ENCODE peak calls at places on chromosomes 5 and 9, in four cellular contexts. One of them, this sample, is unnamed.

GRCh38 chr5:28403846-28404245 is 1365.5 kb upstream of the CDH9 start:
- DNase-seq in K562: no peak
- DNase-seq in GM12878: no peak
- DNase-seq in HL-60: no peak
- DNase-seq in this sample: no peak

GRCh38 chr9:125587819-125588460 is 119.1 kb downstream of the MAPKAP1 start:
- DNase-seq in GM12878: no peak
- DNase-seq in K562: no peak
- DNase-seq in HL-60: no peak
- DNase-seq in this sample: no peak

GRCh38 chr9:137618105-137619067 is at the start of gene EHMT1:
- DNase-seq in K562: peak
- DNase-seq in HL-60: peak
- DNase-seq in GM12878: peak
- DNase-seq in this sample: peak

GRCh38 chr9:136808075-136808780 is 480 bp downstream of the RABL6 start:
- DNase-seq in GM12878: no peak
- DNase-seq in HL-60: peak
- DNase-seq in K562: peak
- DNase-seq in this sample: peak

GRCh38 chr9:110672873-110673508 is 4.4 kb downstream of the MUSK start:
- DNase-seq in HL-60: no peak
- DNase-seq in K562: no peak
- DNase-seq in GM12878: no peak
- DNase-seq in this sample: no peak

GRCh38 chr9:131755541-131756198 is 15.8 kb upstream of the RAPGEF1 start:
- DNase-seq in K562: peak
- DNase-seq in HL-60: no peak
- DNase-seq in GM12878: no peak
- DNase-seq in this sample: no peak

GRCh38 chr5:174690256-174690655 is 34.1 kb upstream of the MSX2 start:
- DNase-seq in K562: no peak
- DNase-seq in HL-60: no peak
- DNase-seq in GM12878: no peak
- DNase-seq in this sample: no peak

GRCh38 chr5:168174376-168174775 is 117.1 kb upstream of the WWC1 start:
- DNase-seq in HL-60: no peak
- DNase-seq in GM12878: peak
- DNase-seq in K562: no peak
- DNase-seq in this sample: no peak

GRCh38 chr9:136311433-136312375 is 7.8 kb upstream of the CCDC187 start:
- DNase-seq in HL-60: no peak
- DNase-seq in GM12878: no peak
- DNase-seq in K562: peak
- DNase-seq in this sample: peak

GRCh38 chr5:16596541-16596940 is 20.3 kb downstream of the RETREG1 start:
- DNase-seq in GM12878: no peak
- DNase-seq in HL-60: no peak
- DNase-seq in K562: no peak
- DNase-seq in this sample: no peak

GRCh38 chr5:150209020-150209635 is 19.3 kb downstream of the SLC6A7 start:
- DNase-seq in GM12878: no peak
- DNase-seq in HL-60: peak
- DNase-seq in K562: no peak
- DNase-seq in this sample: no peak

DNA sequence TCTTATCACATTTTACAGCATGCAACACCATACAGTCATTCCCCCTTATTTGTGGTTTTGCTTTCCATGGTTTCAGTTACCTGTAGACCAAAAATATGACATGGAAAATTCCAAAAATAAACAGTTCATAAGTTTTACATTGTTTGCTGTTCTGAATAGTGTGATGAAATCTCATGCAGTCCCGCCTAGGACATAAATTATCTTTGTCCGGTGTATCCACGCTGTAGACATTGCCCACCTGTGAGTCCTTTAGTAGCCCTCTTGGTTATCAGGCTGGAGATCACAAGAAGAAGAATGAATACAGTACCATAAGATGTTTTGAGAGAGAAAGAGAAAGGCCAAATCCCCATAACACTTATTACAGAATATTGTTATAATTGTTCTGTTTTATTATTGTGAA is 68.1 kb downstream of the SLC46A2 start:
- DNase-seq in HL-60: no peak
- DNase-seq in GM12878: no peak
- DNase-seq in K562: no peak
- DNase-seq in this sample: no peak
- TF ChIP-seq SPI1 in HL-60: no peak
- TF ChIP-seq SPI1 in GM12878: no peak
- TF ChIP-seq SPI1 in K562: no peak
- TF ChIP-seq SPI1 in this sample: no peak

DNA sequence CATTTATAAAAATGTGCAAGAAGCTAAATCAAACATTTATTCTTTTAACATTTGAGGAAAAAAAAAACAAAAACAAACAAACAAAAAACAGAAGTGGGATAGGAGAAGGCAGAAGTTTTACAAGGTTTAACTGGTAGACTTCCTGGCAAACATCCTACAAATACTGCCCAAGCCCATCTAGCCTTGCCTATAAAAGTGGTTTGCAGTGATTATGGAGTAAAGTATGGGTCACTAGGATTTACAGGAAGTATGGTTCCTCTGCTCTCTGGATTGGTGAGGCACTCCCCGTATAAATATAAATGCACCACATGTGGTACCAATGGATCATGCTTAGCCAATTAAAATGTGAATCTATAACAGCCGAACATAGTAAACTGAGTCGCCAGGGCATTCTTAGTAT is 291.9 kb downstream of the EDIL3 start:
- DNase-seq in K562: no peak
- DNase-seq in HL-60: no peak
- DNase-seq in GM12878: no peak
- DNase-seq in this sample: no peak
- TF ChIP-seq POLR2AphosphoS5 in K562: no peak
- TF ChIP-seq POLR2AphosphoS5 in HL-60: no peak
- TF ChIP-seq POLR2AphosphoS5 in GM12878: no peak
- TF ChIP-seq POLR2AphosphoS5 in this sample: no peak

GRCh38 chr5:76582252-76583162 is 40.7 kb downstream of the F2RL2 start:
- DNase-seq in HL-60: no peak
- DNase-seq in K562: no peak
- DNase-seq in GM12878: peak
- DNase-seq in this sample: no peak
- TF ChIP-seq SPI1 in HL-60: no peak
- TF ChIP-seq SPI1 in K562: peak
- TF ChIP-seq SPI1 in GM12878: peak
- TF ChIP-seq SPI1 in this sample: peak

GRCh38 chr5:57454896-57455295 is 27.7 kb downstream of the ACTBL2 start:
- DNase-seq in GM12878: no peak
- DNase-seq in K562: no peak
- DNase-seq in HL-60: no peak
- DNase-seq in this sample: no peak

GRCh38 chr5:57450991-57451876 is 31.4 kb downstream of the ACTBL2 start:
- DNase-seq in GM12878: no peak
- DNase-seq in K562: no peak
- DNase-seq in HL-60: no peak
- DNase-seq in this sample: no peak

GRCh38 chr5:57455511-57455910 is 27.1 kb downstream of the ACTBL2 start:
- DNase-seq in HL-60: no peak
- DNase-seq in GM12878: no peak
- DNase-seq in K562: no peak
- DNase-seq in this sample: no peak

GRCh38 chr5:57453728-57454127 is 28.9 kb downstream of the ACTBL2 start:
- DNase-seq in GM12878: no peak
- DNase-seq in K562: no peak
- DNase-seq in HL-60: no peak
- DNase-seq in this sample: no peak

GRCh38 chr5:57452885-57453284 is 29.7 kb downstream of the ACTBL2 start:
- DNase-seq in GM12878: no peak
- DNase-seq in K562: no peak
- DNase-seq in HL-60: no peak
- DNase-seq in this sample: no peak
- TF ChIP-seq POLR2AphosphoS5 in GM12878: no peak
- TF ChIP-seq POLR2AphosphoS5 in K562: no peak
- TF ChIP-seq POLR2AphosphoS5 in HL-60: no peak
- TF ChIP-seq POLR2AphosphoS5 in this sample: no peak

DNA sequence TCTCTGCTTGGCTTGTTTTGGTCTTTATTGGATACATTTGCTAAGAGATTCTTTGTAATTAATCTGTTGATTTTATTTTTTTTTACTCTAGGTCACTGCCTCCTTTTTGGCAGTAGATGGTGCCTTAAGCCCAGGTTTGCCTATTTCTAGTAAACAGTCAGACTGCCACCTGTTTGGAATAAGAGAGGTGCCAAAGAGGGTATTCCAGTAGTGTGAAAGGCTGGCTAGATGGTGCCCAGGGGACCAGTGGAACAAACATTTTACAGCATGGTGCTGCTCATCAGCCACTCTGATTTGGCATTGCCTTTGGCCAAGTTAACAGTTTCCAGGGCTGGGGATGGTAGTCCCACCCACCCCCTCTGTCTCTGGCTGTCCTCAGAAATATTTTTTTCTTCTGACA is 36.7 kb upstream of the FBXL7 start:
- DNase-seq in K562: no peak
- DNase-seq in GM12878: no peak
- DNase-seq in HL-60: no peak
- DNase-seq in this sample: no peak
- TF ChIP-seq SPI1 in K562: no peak
- TF ChIP-seq SPI1 in GM12878: no peak
- TF ChIP-seq SPI1 in HL-60: no peak
- TF ChIP-seq SPI1 in this sample: no peak